ENCODE peak calls at places on chromosomes 1 and 21, in six cellular contexts. One of them, this sample, is unnamed.
A peak's percentile ranks its signal among the peaks of the same experiment; 100 is the strongest.

GRCh38 chr1:111864862-111865261 is 109.2 kb downstream of the DDX20 start:
- DNase-seq in AG10803: no peak
- DNase-seq in CD8-positive, alpha-beta memory T cell: no peak
- DNase-seq in cardiac fibroblast: peak; percentile 2
- DNase-seq in stomach: no peak
- DNase-seq in GM12878: no peak
- DNase-seq in this sample: no peak

GRCh38 chr1:93395195-93395594 is 49.5 kb downstream of the DR1 start:
- DNase-seq in stomach: no peak
- DNase-seq in AG10803: peak; percentile 35
- DNase-seq in CD8-positive, alpha-beta memory T cell: no peak
- DNase-seq in GM12878: no peak
- DNase-seq in cardiac fibroblast: no peak
- DNase-seq in this sample: no peak

GRCh38 chr1:10528066-10529014 is 53.6 kb downstream of the PEX14 start:
- DNase-seq in stomach: peak; percentile 64
- DNase-seq in CD8-positive, alpha-beta memory T cell: no peak
- DNase-seq in AG10803: peak; percentile 90
- DNase-seq in cardiac fibroblast: peak; percentile 80
- DNase-seq in GM12878: no peak
- DNase-seq in this sample: peak; percentile 87

GRCh38 chr1:177779325-177779965 is 190.4 kb downstream of the SEC16B start:
- DNase-seq in AG10803: no peak
- DNase-seq in GM12878: no peak
- DNase-seq in cardiac fibroblast: no peak
- DNase-seq in CD8-positive, alpha-beta memory T cell: no peak
- DNase-seq in stomach: no peak
- DNase-seq in this sample: no peak

GRCh38 chr1:100354971-100355394 is 2.7 kb downstream of the CDC14A start:
- DNase-seq in GM12878: no peak
- DNase-seq in AG10803: no peak
- DNase-seq in stomach: peak; percentile 54
- DNase-seq in cardiac fibroblast: no peak
- DNase-seq in CD8-positive, alpha-beta memory T cell: no peak
- DNase-seq in this sample: peak; percentile 66

GRCh38 chr1:1079408-1080121 is 5.5 kb upstream of the RNF223 start:
- DNase-seq in cardiac fibroblast: peak; percentile 84
- DNase-seq in CD8-positive, alpha-beta memory T cell: no peak
- DNase-seq in AG10803: peak; percentile 91
- DNase-seq in stomach: peak; percentile 77
- DNase-seq in GM12878: no peak
- DNase-seq in this sample: peak; percentile 70

GRCh38 chr1:205595435-205595834 is 36.4 kb downstream of the ELK4 start:
- DNase-seq in cardiac fibroblast: no peak
- DNase-seq in AG10803: no peak
- DNase-seq in stomach: no peak
- DNase-seq in CD8-positive, alpha-beta memory T cell: no peak
- DNase-seq in GM12878: no peak
- DNase-seq in this sample: no peak

GRCh38 chr21:25639167-25639921 is at the start of gene JAM2:
- DNase-seq in CD8-positive, alpha-beta memory T cell: peak; percentile 40
- DNase-seq in GM12878: no peak
- DNase-seq in cardiac fibroblast: peak; percentile 12
- DNase-seq in AG10803: peak; percentile 9
- DNase-seq in stomach: no peak
- DNase-seq in this sample: peak; percentile 36

GRCh38 chr1:2258996-2259395 is 30.9 kb downstream of the SKI start:
- DNase-seq in AG10803: no peak
- DNase-seq in cardiac fibroblast: no peak
- DNase-seq in CD8-positive, alpha-beta memory T cell: peak; percentile 67
- DNase-seq in GM12878: no peak
- DNase-seq in stomach: no peak
- DNase-seq in this sample: no peak

GRCh38 chr1:205355054-205355453 is 1.7 kb downstream of the KLHDC8A start:
- DNase-seq in cardiac fibroblast: peak; percentile 82
- DNase-seq in GM12878: no peak
- DNase-seq in stomach: peak; percentile 94
- DNase-seq in CD8-positive, alpha-beta memory T cell: no peak
- DNase-seq in AG10803: peak; percentile 69
- DNase-seq in this sample: peak; percentile 47

GRCh38 chr1:150012611-150013010 is 2.1 kb upstream of the OTUD7B start:
- DNase-seq in GM12878: no peak
- DNase-seq in cardiac fibroblast: no peak
- DNase-seq in AG10803: peak; percentile 25
- DNase-seq in stomach: no peak
- DNase-seq in CD8-positive, alpha-beta memory T cell: no peak
- DNase-seq in this sample: peak; percentile 72

GRCh38 chr1:214402583-214403216 is 121.7 kb downstream of the SMYD2 start:
- DNase-seq in CD8-positive, alpha-beta memory T cell: no peak
- DNase-seq in GM12878: no peak
- DNase-seq in cardiac fibroblast: peak; percentile 39
- DNase-seq in stomach: peak; percentile 32
- DNase-seq in AG10803: no peak
- DNase-seq in this sample: no peak

GRCh38 chr21:34219334-34220020 is 144.3 kb upstream of the KCNE2 start:
- DNase-seq in cardiac fibroblast: peak; percentile 13
- DNase-seq in stomach: no peak
- DNase-seq in AG10803: peak; percentile 42
- DNase-seq in CD8-positive, alpha-beta memory T cell: no peak
- DNase-seq in GM12878: no peak
- DNase-seq in this sample: no peak

GRCh38 chr1:159993911-159994310 is 37.9 kb downstream of the PIGM start:
- DNase-seq in stomach: peak; percentile 38
- DNase-seq in cardiac fibroblast: peak; percentile 15
- DNase-seq in CD8-positive, alpha-beta memory T cell: no peak
- DNase-seq in GM12878: no peak
- DNase-seq in AG10803: no peak
- DNase-seq in this sample: no peak

GRCh38 chr1:30325085-30325935 is 398.1 kb downstream of the MATN1 start:
- DNase-seq in CD8-positive, alpha-beta memory T cell: no peak
- DNase-seq in GM12878: no peak
- DNase-seq in cardiac fibroblast: no peak
- DNase-seq in stomach: peak; percentile 17
- DNase-seq in AG10803: no peak
- DNase-seq in this sample: no peak

GRCh38 chr1:108048311-108049082 is 83.5 kb upstream of the VAV3 start:
- DNase-seq in GM12878: no peak
- DNase-seq in stomach: no peak
- DNase-seq in cardiac fibroblast: no peak
- DNase-seq in AG10803: no peak
- DNase-seq in CD8-positive, alpha-beta memory T cell: no peak
- DNase-seq in this sample: no peak

GRCh38 chr1:207654320-207654719 is 9.4 kb downstream of the CR1L start:
- DNase-seq in cardiac fibroblast: peak; percentile 7
- DNase-seq in CD8-positive, alpha-beta memory T cell: no peak
- DNase-seq in GM12878: no peak
- DNase-seq in stomach: no peak
- DNase-seq in AG10803: peak; percentile 3
- DNase-seq in this sample: no peak

GRCh38 chr1:147781056-147781471 is 20.7 kb upstream of the GJA5 start:
- DNase-seq in CD8-positive, alpha-beta memory T cell: no peak
- DNase-seq in AG10803: peak; percentile 9
- DNase-seq in cardiac fibroblast: peak; percentile 62
- DNase-seq in stomach: no peak
- DNase-seq in GM12878: no peak
- DNase-seq in this sample: no peak

GRCh38 chr1:26195805-26196204 is 5.4 kb downstream of the CATSPER4 start:
- DNase-seq in AG10803: no peak
- DNase-seq in GM12878: no peak
- DNase-seq in CD8-positive, alpha-beta memory T cell: no peak
- DNase-seq in cardiac fibroblast: no peak
- DNase-seq in stomach: no peak
- DNase-seq in this sample: no peak

GRCh38 chr1:16088996-16089395 is 15.5 kb upstream of the FAM131C start:
- DNase-seq in stomach: no peak
- DNase-seq in GM12878: no peak
- DNase-seq in cardiac fibroblast: peak; percentile 87
- DNase-seq in CD8-positive, alpha-beta memory T cell: no peak
- DNase-seq in AG10803: peak; percentile 57
- DNase-seq in this sample: peak; percentile 81

GRCh38 chr1:30449003-30449402 is 274.4 kb downstream of the MATN1 start:
- DNase-seq in cardiac fibroblast: no peak
- DNase-seq in GM12878: no peak
- DNase-seq in AG10803: no peak
- DNase-seq in CD8-positive, alpha-beta memory T cell: no peak
- DNase-seq in stomach: no peak
- DNase-seq in this sample: no peak

GRCh38 chr1:23673086-23673813 is 18.4 kb upstream of the RPL11 start:
- DNase-seq in CD8-positive, alpha-beta memory T cell: no peak
- DNase-seq in AG10803: peak; percentile 40
- DNase-seq in cardiac fibroblast: peak; percentile 50
- DNase-seq in stomach: peak; percentile 58
- DNase-seq in GM12878: no peak
- DNase-seq in this sample: peak; percentile 43

GRCh38 chr1:119275145-119275929 is 93.2 kb upstream of the HAO2 start:
- DNase-seq in GM12878: no peak
- DNase-seq in AG10803: peak; percentile 75
- DNase-seq in cardiac fibroblast: peak; percentile 80
- DNase-seq in stomach: peak; percentile 32
- DNase-seq in CD8-positive, alpha-beta memory T cell: peak; percentile 11
- DNase-seq in this sample: peak; percentile 68

GRCh38 chr1:86846166-86846647 is 67.7 kb downstream of the SELENOF start:
- DNase-seq in stomach: no peak
- DNase-seq in GM12878: no peak
- DNase-seq in cardiac fibroblast: peak; percentile 91
- DNase-seq in CD8-positive, alpha-beta memory T cell: no peak
- DNase-seq in AG10803: peak; percentile 90
- DNase-seq in this sample: peak; percentile 83

GRCh38 chr1:160186246-160186645 is 4.1 kb upstream of the CASQ1 start:
- DNase-seq in GM12878: no peak
- DNase-seq in cardiac fibroblast: no peak
- DNase-seq in CD8-positive, alpha-beta memory T cell: no peak
- DNase-seq in stomach: no peak
- DNase-seq in AG10803: no peak
- DNase-seq in this sample: no peak

DNA sequence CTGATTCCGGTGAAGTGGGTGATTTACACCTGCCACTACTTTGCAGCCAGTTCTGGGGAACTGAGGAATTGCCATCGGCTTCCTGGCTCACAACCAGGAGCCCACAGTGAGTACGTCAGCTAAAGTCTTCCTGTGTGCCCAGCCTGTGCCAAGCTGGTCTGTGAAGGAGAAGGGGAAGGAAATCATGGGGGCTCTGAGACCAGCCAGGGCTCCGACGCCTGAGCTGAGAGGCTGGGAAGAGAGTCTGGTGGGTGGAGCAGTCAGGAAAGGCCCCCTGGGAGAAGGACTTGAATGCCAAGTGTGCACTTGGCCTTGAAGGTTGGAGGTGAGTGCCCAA is 1.2 kb downstream of the LURAP1 start:
- DNase-seq in AG10803: no peak
- DNase-seq in CD8-positive, alpha-beta memory T cell: no peak
- DNase-seq in GM12878: no peak
- DNase-seq in cardiac fibroblast: no peak
- DNase-seq in stomach: no peak
- DNase-seq in this sample: no peak
- H3K4me3 ChIP-seq in AG10803: peak overlapping the region; percentile 80
- H3K4me3 ChIP-seq in CD8-positive, alpha-beta memory T cell: no peak overlapping the region
- H3K4me3 ChIP-seq in GM12878: no peak overlapping the region
- H3K4me3 ChIP-seq in cardiac fibroblast: no peak overlapping the region
- H3K4me3 ChIP-seq in stomach: peak overlapping the region; percentile 88
- H3K4me3 ChIP-seq in this sample: no peak overlapping the region

DNA sequence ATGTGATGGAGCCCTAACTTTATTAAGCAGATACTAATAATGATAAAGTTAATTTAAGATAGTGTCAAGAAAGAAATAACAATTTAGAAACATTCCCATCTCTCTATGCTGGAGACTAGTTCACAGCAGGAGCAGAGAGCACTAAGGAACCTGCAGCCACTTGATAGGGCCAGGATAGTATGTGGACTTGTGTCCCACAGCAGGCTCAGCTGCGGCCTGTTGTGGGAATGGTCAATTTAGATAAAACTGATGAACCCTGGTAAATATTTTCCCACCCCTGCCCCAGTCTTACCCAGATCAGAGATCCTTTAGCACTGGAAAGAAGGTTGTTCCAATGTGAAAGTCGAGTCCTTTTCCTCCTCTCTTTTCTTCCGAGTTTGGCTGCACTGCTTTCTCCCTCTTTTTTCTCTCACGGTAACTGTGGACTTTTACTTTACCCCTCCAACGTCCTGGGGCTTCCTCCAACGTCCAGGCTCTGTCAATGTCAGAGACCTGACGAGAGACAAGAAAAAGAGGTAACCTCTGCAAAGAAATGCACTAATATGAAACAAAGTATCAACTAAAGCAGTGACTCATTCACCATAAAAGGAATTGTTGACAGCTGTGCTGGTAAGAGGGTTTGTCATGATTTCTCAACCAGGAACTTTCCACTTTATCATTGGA is at the start of gene GBP2:
- DNase-seq in cardiac fibroblast: peak; percentile 70
- DNase-seq in AG10803: peak; percentile 68
- DNase-seq in GM12878: peak; percentile 30
- DNase-seq in CD8-positive, alpha-beta memory T cell: peak; percentile 29
- DNase-seq in stomach: no peak
- DNase-seq in this sample: peak; percentile 74
- H3K4me3 ChIP-seq in cardiac fibroblast: peak within 1 kb of the TSS; percentile 40
- H3K4me3 ChIP-seq in AG10803: peak within 1 kb of the TSS; percentile 60
- H3K4me3 ChIP-seq in GM12878: peak within 1 kb of the TSS; percentile 32
- H3K4me3 ChIP-seq in CD8-positive, alpha-beta memory T cell: peak within 1 kb of the TSS; percentile 59
- H3K4me3 ChIP-seq in stomach: peak within 1 kb of the TSS; percentile 56
- H3K4me3 ChIP-seq in this sample: peak within 1 kb of the TSS; percentile 23

DNA sequence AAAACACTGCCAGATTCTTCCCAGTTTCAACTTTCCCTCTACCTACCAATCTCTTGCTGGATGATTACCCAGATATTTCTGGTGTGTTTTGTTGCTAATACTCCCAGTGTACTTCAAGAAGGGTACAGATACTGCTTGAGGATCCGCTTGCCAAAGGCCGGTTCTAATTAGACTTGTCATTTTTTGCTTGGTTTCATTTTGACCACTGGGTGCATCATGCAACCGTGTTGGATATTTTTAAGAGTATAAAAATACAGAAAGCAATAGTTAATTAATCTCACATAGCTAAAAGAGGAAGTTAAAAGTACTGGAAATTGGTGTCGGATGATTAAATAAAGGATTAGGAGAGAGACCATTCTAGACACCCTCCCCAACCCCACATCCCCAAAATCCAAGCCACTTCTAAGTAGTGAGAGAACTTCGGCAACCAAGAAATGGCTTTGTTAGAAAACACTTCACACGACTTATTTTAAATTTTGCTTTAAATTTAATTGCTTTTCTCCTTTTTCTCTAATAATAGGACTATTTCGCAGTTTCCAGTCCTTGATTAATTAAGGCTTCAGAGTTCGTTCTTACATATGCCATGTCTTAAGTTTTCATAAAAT is 2.5 kb upstream of the CDKN2C start:
- DNase-seq in cardiac fibroblast: peak; percentile 31
- DNase-seq in GM12878: no peak
- DNase-seq in stomach: no peak
- DNase-seq in AG10803: peak; percentile 56
- DNase-seq in CD8-positive, alpha-beta memory T cell: no peak
- DNase-seq in this sample: no peak
- H3K4me3 ChIP-seq in cardiac fibroblast: peak overlapping the region; percentile 91
- H3K4me3 ChIP-seq in GM12878: peak overlapping the region; percentile 99
- H3K4me3 ChIP-seq in stomach: peak overlapping the region; percentile 79
- H3K4me3 ChIP-seq in AG10803: peak overlapping the region; percentile 70
- H3K4me3 ChIP-seq in CD8-positive, alpha-beta memory T cell: peak overlapping the region; percentile 92
- H3K4me3 ChIP-seq in this sample: peak overlapping the region; percentile 59

DNA sequence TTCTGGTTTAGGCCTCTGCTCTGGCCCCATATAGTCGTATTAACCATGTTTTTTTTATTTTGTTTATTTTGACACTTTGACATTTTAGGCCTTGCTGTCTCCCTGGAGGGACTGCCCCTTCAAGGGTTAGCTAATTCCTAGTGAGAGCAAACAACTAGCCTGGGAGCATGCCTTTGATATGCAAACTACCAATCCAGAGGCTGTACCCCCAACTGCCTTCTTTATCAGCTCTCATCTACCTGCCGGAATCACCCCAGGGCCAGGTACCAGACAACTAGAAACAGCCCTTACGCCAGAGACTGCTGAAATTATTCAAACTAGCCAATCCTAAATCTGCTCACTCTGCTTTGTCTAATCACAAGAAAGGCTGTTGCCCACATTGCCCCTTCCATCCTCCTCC is 13.0 kb upstream of the ST6GALNAC5 start:
- DNase-seq in GM12878: no peak
- DNase-seq in AG10803: no peak
- DNase-seq in cardiac fibroblast: no peak
- DNase-seq in CD8-positive, alpha-beta memory T cell: no peak
- DNase-seq in stomach: no peak
- DNase-seq in this sample: no peak
- H3K4me3 ChIP-seq in GM12878: no peak overlapping the region
- H3K4me3 ChIP-seq in AG10803: no peak overlapping the region
- H3K4me3 ChIP-seq in cardiac fibroblast: no peak overlapping the region
- H3K4me3 ChIP-seq in CD8-positive, alpha-beta memory T cell: no peak overlapping the region
- H3K4me3 ChIP-seq in stomach: no peak overlapping the region
- H3K4me3 ChIP-seq in this sample: no peak overlapping the region

This sample was measured in astrocyte of the spinal cord.